ENCODE peak calls at places on chromosomes 11 and 22, in six cellular contexts. Y is psoas muscle, R is IMR-90, L is GM12878, H is kidney, C is neural progenitor cell. P is an unnamed sample.

GRCh38 chr11:71293961-71294782 is 41.8 kb upstream of the SHANK2 start:
- DNase-seq in C (no peak), R (no peak), Y (no peak), H (no peak), L (no peak), P (no peak)

GRCh38 chr11:65165847-65166317 is 4.2 kb upstream of the SPDYC start:
- DNase-seq in Y (no peak), C (no peak), R (no peak), H (peak; percentile 68), L (no peak), P (peak; percentile 23)

GRCh38 chr22:45218974-45219373 is 21.7 kb downstream of the KIAA0930 start:
- DNase-seq in R (peak; percentile 37), L (peak; percentile 20), H (no peak), Y (no peak), C (no peak), P (no peak)

GRCh38 chr11:126413426-126413825 is 57.9 kb downstream of the ST3GAL4 start:
- DNase-seq in L (no peak), R (no peak), C (no peak), Y (no peak), H (no peak), P (no peak)

GRCh38 chr22:37563153-37564081 is 3.1 kb downstream of the CDC42EP1 start:
- DNase-seq in H (peak; percentile 89), Y (peak; percentile 83), R (peak; percentile 97), C (no peak), L (no peak), P (no peak)

GRCh38 chr11:59358020-59358419 is 675 bp upstream of the OR5AN1 start:
- DNase-seq in L (no peak), R (no peak), H (no peak), C (no peak), Y (no peak), P (no peak)

GRCh38 chr22:39688186-39688768 is 117.7 kb downstream of the CACNA1I start:
- DNase-seq in C (no peak), R (no peak), Y (no peak), L (no peak), H (no peak), P (no peak)

GRCh38 chr11:46342237-46342636 is 5.0 kb upstream of the DGKZ start:
- DNase-seq in L (no peak), Y (no peak), R (no peak), C (no peak), H (peak; percentile 72), P (no peak)

GRCh38 chr11:97888641-97889040 is 1132.1 kb upstream of the CNTN5 start:
- DNase-seq in C (no peak), H (no peak), L (no peak), Y (no peak), R (no peak), P (no peak)

GRCh38 chr22:48448821-48449220 is 1378.9 kb downstream of the BRD1 start:
- DNase-seq in Y (no peak), C (no peak), R (no peak), H (peak; percentile 33), L (no peak), P (no peak)

GRCh38 chr11:93100211-93100610 is 97.6 kb downstream of the SLC36A4 start:
- DNase-seq in R (peak; percentile 36), H (no peak), C (no peak), Y (no peak), L (no peak), P (no peak)

GRCh38 chr11:21622995-21623394 is 569.9 kb upstream of the ANO5 start:
- DNase-seq in Y (no peak), C (no peak), H (no peak), L (no peak), R (no peak), P (no peak)

GRCh38 chr22:37334859-37335818 is 52.8 kb downstream of the CYTH4 start:
- DNase-seq in Y (no peak), L (no peak), H (no peak), C (peak; percentile 78), R (no peak), P (peak; percentile 28)

GRCh38 chr11:11349870-11350325 is 3.2 kb downstream of the CSNK2A3 start:
- DNase-seq in H (no peak), Y (no peak), L (no peak), C (no peak), R (peak; percentile 90), P (peak; percentile 92)

GRCh38 chr22:39738746-39739145 is 154.8 kb downstream of the ENTHD1 start:
- DNase-seq in H (no peak), L (no peak), R (peak; percentile 85), Y (no peak), C (no peak), P (no peak)

GRCh38 chr22:19723990-19724827 is 870 bp downstream of the GP1BB start:
- DNase-seq in Y (no peak), L (no peak), H (no peak), C (peak; percentile 93), R (peak; percentile 18), P (peak; percentile 81)

GRCh38 chr22:17077255-17077654 is 7.5 kb upstream of the IL17RA start:
- DNase-seq in L (no peak), Y (no peak), H (no peak), C (no peak), R (peak; percentile 88), P (no peak)

GRCh38 chr11:47565340-47566165 is at the start of gene PTPMT1:
- DNase-seq in R (peak; percentile 61), L (no peak), H (peak; percentile 94), Y (peak; percentile 83), C (peak; percentile 80), P (peak; percentile 79)

GRCh38 chr11:61401558-61401957 is 9.2 kb downstream of the TMEM216 start:
- DNase-seq in H (no peak), R (no peak), L (no peak), C (no peak), Y (no peak), P (no peak)

GRCh38 chr11:67316882-67317364 is 13.6 kb downstream of the SSH3 start:
- DNase-seq in R (peak; percentile 52), Y (no peak), H (no peak), C (no peak), L (no peak), P (no peak)

GRCh38 chr22:37561209-37562048 is 1.1 kb downstream of the CDC42EP1 start:
- DNase-seq in L (no peak), C (peak; percentile 87), Y (peak; percentile 92), R (peak; percentile 86), H (peak; percentile 96), P (peak; percentile 87)

GRCh38 chr11:2094354-2095197 is 44.6 kb downstream of the IGF2 start:
- DNase-seq in C (no peak), L (no peak), Y (no peak), R (no peak), H (peak; percentile 71), P (no peak)

GRCh38 chr22:46499798-46500174 is 37.6 kb downstream of the CELSR1 start:
- DNase-seq in L (no peak), R (no peak), C (no peak), Y (no peak), H (peak; percentile 42), P (no peak)

GRCh38 chr11:33932721-33933120 is 40.8 kb upstream of the LMO2 start:
- DNase-seq in C (no peak), L (no peak), H (no peak), Y (no peak), R (no peak), P (no peak)

GRCh38 chr11:15668718-15669117 is 554.0 kb downstream of the INSC start:
- DNase-seq in L (no peak), H (no peak), C (no peak), R (no peak), Y (no peak), P (no peak)

GRCh38 chr22:38569181-38569971 is 607 bp downstream of the DMC1 start:
- DNase-seq in H (peak; percentile 72), R (no peak), C (no peak), Y (peak; percentile 15), L (no peak), P (no peak)

GRCh38 chr11:27528711-27529110 is 22.1 kb upstream of the LIN7C start:
- DNase-seq in L (no peak), H (no peak), C (no peak), Y (no peak), R (no peak), P (no peak)

GRCh38 chr11:67062526-67063373 is 6.1 kb downstream of the RHOD start:
- DNase-seq in R (no peak), H (peak; percentile 89), L (no peak), C (no peak), Y (no peak), P (no peak)

DNA sequence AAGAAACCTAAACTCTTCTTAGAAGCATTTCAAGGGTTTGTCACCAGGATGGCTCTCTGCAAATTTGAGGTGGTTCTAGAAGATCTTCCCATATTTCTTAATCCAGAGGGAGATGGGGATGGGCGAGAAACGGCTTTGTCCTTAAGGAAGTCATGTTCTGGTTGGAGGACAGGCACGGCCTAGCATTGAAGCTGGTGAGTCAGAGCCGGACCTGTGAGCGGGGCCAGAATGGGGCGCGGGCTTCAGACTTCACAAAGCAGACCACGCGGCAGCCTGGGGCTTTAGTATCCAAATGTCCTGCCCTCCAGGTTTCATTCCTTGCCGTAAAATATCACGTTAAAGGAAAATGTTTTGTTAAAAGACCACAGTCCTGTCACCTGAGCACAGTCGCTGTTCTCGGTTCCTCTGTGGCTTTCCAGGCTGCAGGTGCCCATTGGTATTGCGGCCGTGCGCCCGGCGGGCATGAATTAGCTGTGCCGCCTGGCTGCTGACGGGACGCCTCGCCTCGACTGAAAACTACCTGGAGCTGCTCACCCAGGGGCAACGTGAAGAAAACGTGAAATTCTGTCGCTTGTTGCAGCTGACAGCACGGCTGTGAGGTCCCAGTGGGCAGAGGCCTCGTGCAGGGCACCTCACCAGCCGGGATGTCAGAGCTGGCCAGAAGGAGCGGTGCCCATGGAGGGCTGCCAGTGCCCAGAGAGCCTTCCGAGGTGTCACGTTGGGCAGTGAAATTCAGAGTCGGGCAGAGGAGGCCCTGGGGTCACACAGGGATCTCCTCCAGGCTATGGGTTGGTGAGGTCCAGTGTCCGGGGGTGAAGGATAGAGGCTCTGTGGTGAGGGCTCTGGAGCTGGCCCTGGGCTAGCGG is 59.0 kb downstream of the LRP5 start:
- DNase-seq in Y (no peak), R (no peak), L (peak; percentile 25), C (no peak), H (peak; percentile 74), P (no peak)
- H3K4me1 ChIP-seq in Y (peaks cover 49% of the 10 kb centered on the region), R (peaks cover 16% of the 10 kb centered on the region), L (peaks cover 33% of the 10 kb centered on the region), C (peaks cover 8% of the 10 kb centered on the region), H (peaks cover 39% of the 10 kb centered on the region), P (peaks cover 11% of the 10 kb centered on the region)

DNA sequence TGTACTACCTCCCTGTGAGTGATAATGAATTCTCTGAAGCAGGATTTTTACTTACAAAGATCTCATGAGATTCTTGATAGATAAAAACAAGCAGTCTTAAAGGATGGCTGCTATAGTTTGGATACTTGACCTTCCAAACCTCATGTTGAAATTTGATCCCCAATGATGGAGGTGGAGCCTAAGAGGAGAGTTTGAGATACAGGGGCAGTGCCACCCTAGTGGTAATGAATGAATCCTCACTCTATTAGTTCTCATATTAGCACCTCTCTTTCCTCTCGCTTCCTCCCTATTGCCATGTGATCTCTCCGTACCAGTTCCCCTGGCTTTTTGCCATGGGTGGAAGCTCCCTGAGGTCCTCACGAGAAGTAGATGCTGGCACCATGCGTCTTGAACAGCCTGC is 37.9 kb upstream of the OR8B8 start:
- DNase-seq in R (no peak), Y (no peak), C (no peak), H (no peak), L (no peak), P (no peak)
- TF ChIP-seq CTCF in R (no peak), Y (no peak), C (no peak), H (no peak), L (no peak), P (no peak)

GRCh38 chr11:134392953-134393615 is 19.0 kb downstream of the B3GAT1 start:
- DNase-seq in L (no peak), H (no peak), Y (no peak), R (no peak), C (no peak), P (no peak)
- H3K9me3 ChIP-seq in L (no peaks in the 10 kb centered on the region), H (no peaks in the 10 kb centered on the region), Y (no peaks in the 10 kb centered on the region), R (peaks cover 54% of the 10 kb centered on the region), C (no peaks in the 10 kb centered on the region), P (no peaks in the 10 kb centered on the region)

GRCh38 chr11:117315285-117316196 is 515 bp downstream of the BACE1 start:
- DNase-seq in H (peak; percentile 73), L (no peak), R (no peak), Y (peak; percentile 21), C (no peak), P (no peak)
- H3K4me1 ChIP-seq in H (peaks cover 15% of the 10 kb centered on the region), L (peaks cover 3% of the 10 kb centered on the region), R (peaks cover 11% of the 10 kb centered on the region), Y (peaks cover 20% of the 10 kb centered on the region), C (peaks cover 18% of the 10 kb centered on the region), P (peaks cover 9% of the 10 kb centered on the region)